ENCODE peak calls at places on chromosomes 3 and 15, in eight cellular contexts. O is choroid plexus epithelial cell, C is cardiac muscle cell, E is A549, Q is IMR-90, J is cardiac fibroblast, A is upper lobe of right lung, K is hepatocyte. U is an unnamed sample.

GRCh38 chr3:55718475-55718874 is 231.4 kb upstream of the WNT5A start:
- DNase-seq in O (peak), E (no peak), Q (peak), A (no peak), J (peak), C (peak), K (no peak), U (no peak)

GRCh38 chr3:108117245-108117644 is 26.4 kb upstream of the CD47 start:
- DNase-seq in Q (peak), J (no peak), O (peak), C (no peak), K (no peak), A (no peak), E (no peak), U (peak)

GRCh38 chr3:4882548-4882947 is 96.7 kb upstream of the BHLHE40 start:
- DNase-seq in A (no peak), C (no peak), K (no peak), Q (no peak), J (no peak), O (no peak), E (no peak), U (no peak)

GRCh38 chr3:37905987-37906674 is 44.5 kb downstream of the CTDSPL start:
- DNase-seq in O (peak), J (peak), A (no peak), Q (peak), K (peak), E (no peak), C (peak), U (no peak)

GRCh38 chr3:169390741-169391300 is 272.7 kb downstream of the MECOM start:
- DNase-seq in O (peak), C (peak), Q (no peak), K (no peak), A (no peak), J (peak), E (no peak), U (no peak)

GRCh38 chr15:52112203-52112750 is 298 bp downstream of the BCL2L10 start:
- DNase-seq in Q (no peak), C (no peak), K (peak), J (no peak), O (no peak), E (no peak), A (peak), U (peak)

GRCh38 chr15:84725001-84725491 is 9.1 kb upstream of the SEC11A start:
- DNase-seq in O (peak), C (peak), J (peak), A (no peak), E (no peak), K (no peak), Q (peak), U (no peak)

GRCh38 chr3:196569003-196569516 is 600 bp downstream of the FBXO45 start:
- DNase-seq in E (peak), O (peak), K (peak), C (peak), A (peak), Q (peak), J (peak), U (peak)

GRCh38 chr3:78887608-78888011 is 880.2 kb downstream of the ROBO1 start:
- DNase-seq in J (peak), A (no peak), Q (peak), O (peak), C (peak), E (no peak), K (no peak), U (no peak)

DNA sequence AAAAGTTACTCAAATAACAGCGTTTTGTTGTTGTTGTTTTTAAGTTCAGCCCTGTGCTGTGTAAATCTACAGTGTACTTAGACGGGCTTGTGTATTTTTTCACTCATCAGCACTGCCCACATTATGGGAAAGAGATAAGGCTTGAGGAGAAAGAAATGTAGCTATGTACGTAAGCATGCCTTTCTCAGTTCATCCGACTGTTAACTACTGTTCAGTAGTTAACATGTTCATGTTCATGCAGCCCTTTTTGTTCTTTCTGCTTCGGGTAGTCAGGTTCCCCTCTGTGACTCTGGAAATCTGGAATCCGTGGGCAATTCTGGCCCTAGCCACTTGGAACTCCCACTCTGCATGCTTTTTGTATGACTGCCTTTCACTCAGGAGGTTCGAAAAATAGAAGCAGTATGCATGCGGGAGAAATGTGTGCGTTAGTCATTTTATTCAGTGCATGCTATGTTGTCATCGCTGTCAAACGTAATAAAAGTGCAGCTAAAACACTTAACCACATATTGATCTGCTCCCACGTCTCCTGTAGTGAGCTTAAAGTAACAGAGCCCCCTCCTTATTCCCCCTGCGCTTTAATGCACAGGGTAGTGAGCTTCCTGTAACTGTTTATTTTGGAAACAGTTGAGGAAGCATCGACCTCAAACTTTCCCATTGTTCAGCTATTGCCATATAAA is 283.1 kb upstream of the NR2F2 start:
- DNase-seq in A (no peak), J (peak), Q (peak), K (no peak), O (peak), E (no peak), C (peak), U (no peak)
- TF ChIP-seq CTCF in A (no peak), J (peak), Q (no peak), K (no peak), O (peak), E (no peak), C (peak), U (no peak)

DNA sequence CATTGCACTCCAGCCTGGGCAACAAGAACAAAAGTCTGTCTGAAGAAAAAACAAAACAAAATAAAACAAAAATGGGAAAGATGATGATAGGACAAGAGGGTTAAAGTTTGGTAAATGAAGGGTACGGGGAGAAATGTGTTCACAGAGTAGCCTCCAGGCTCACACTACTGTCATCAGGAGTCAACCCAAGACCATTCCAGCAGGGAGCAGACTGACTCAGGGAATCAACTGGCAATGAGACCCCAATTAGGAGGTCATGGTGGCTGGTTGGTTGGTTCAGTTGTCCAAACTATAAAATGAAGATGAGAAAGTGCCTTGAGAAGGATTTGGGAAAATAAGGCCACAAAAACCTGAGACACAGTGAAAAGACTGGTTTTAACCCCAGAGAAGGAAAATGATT is 51.8 kb downstream of the KLHL6 start:
- DNase-seq in J (no peak), O (no peak), K (no peak), Q (no peak), C (no peak), E (no peak), A (no peak), U (no peak)
- TF ChIP-seq CTCF in J (no peak), O (no peak), K (no peak), Q (no peak), C (no peak), E (no peak), A (no peak), U (no peak)

DNA sequence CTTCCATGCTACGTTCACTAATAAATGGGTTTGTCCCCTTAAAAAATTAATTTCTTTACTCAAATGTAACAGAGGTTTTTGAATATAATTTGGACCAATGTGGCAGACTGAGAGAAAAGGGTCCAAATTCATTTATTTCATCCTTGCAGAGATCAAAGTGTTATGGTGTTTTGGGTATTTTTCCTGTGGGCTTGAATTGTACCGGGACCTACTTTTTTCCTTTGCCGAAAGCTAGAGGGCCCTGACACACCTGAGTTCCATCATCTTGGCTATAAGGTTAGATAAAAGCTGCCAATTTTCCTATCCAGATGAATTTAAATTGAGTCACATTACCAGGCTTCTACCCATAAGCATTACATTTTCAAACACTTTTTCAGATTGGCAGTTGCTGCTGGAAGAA is 893 bp downstream of the CCNB2 start:
- DNase-seq in E (peak), K (no peak), J (no peak), C (no peak), Q (no peak), O (no peak), A (no peak), U (no peak)
- TF ChIP-seq CTCF in E (peak), K (peak), J (no peak), C (no peak), Q (no peak), O (peak), A (no peak), U (no peak)

GRCh38 chr15:92631721-92632120 is 23.9 kb downstream of the FAM174B start:
- DNase-seq in O (no peak), E (no peak), A (peak), C (no peak), J (no peak), K (no peak), Q (no peak), U (peak)
- TF ChIP-seq CTCF in O (no peak), E (no peak), A (no peak), C (no peak), J (no peak), K (no peak), Q (no peak), U (peak)

U was measured in activated CD8-positive, alpha-beta T cell treated with anti-CD3 and anti-CD28 coated beads for 36 hours.